ENCODE peak calls at places on chromosomes 4 and X, in seven cellular contexts. One of them, this sample, is unnamed.

GRCh38 chr4:27807207-27807606 is 946.6 kb downstream of the STIM2 start:
- DNase-seq in progenitor cell of endocrine pancreas: no peak
- DNase-seq in gastrocnemius medialis: no peak
- DNase-seq in heart left ventricle: no peak
- DNase-seq in mucosa of descending colon: no peak
- DNase-seq in astrocyte of the spinal cord: peak; percentile 67
- DNase-seq in fibroblast of lung: no peak
- DNase-seq in this sample: no peak

GRCh38 chrX:132831336-132831973 is 127.0 kb downstream of the HS6ST2 start:
- DNase-seq in astrocyte of the spinal cord: no peak
- DNase-seq in fibroblast of lung: no peak
- DNase-seq in progenitor cell of endocrine pancreas: no peak
- DNase-seq in gastrocnemius medialis: no peak
- DNase-seq in mucosa of descending colon: no peak
- DNase-seq in heart left ventricle: no peak
- DNase-seq in this sample: no peak

GRCh38 chr4:30720656-30721352 is 635 bp downstream of the PCDH7 start:
- DNase-seq in gastrocnemius medialis: no peak
- DNase-seq in progenitor cell of endocrine pancreas: no peak
- DNase-seq in mucosa of descending colon: no peak
- DNase-seq in fibroblast of lung: peak; percentile 69
- DNase-seq in heart left ventricle: peak; percentile 46
- DNase-seq in astrocyte of the spinal cord: peak; percentile 53
- DNase-seq in this sample: peak; percentile 54

GRCh38 chr4:96352051-96352517 is 512.2 kb downstream of the PDHA2 start:
- DNase-seq in heart left ventricle: no peak
- DNase-seq in mucosa of descending colon: no peak
- DNase-seq in progenitor cell of endocrine pancreas: no peak
- DNase-seq in fibroblast of lung: peak; percentile 23
- DNase-seq in astrocyte of the spinal cord: peak; percentile 32
- DNase-seq in gastrocnemius medialis: no peak
- DNase-seq in this sample: peak; percentile 10

GRCh38 chrX:95764972-95765451 is 919.6 kb upstream of the DIAPH2 start:
- DNase-seq in fibroblast of lung: peak; percentile 81
- DNase-seq in mucosa of descending colon: no peak
- DNase-seq in astrocyte of the spinal cord: peak; percentile 45
- DNase-seq in gastrocnemius medialis: no peak
- DNase-seq in heart left ventricle: no peak
- DNase-seq in progenitor cell of endocrine pancreas: peak; percentile 11
- DNase-seq in this sample: no peak

GRCh38 chrX:105882581-105883275 is 60.4 kb downstream of the NRK start:
- DNase-seq in astrocyte of the spinal cord: peak; percentile 47
- DNase-seq in gastrocnemius medialis: no peak
- DNase-seq in mucosa of descending colon: no peak
- DNase-seq in fibroblast of lung: peak; percentile 44
- DNase-seq in heart left ventricle: no peak
- DNase-seq in progenitor cell of endocrine pancreas: no peak
- DNase-seq in this sample: no peak

GRCh38 chr4:157804986-157805385 is 367.8 kb downstream of the GASK1B start:
- DNase-seq in gastrocnemius medialis: no peak
- DNase-seq in fibroblast of lung: peak; percentile 1
- DNase-seq in progenitor cell of endocrine pancreas: no peak
- DNase-seq in heart left ventricle: no peak
- DNase-seq in mucosa of descending colon: no peak
- DNase-seq in astrocyte of the spinal cord: peak; percentile 12
- DNase-seq in this sample: no peak

GRCh38 chrX:115939070-115939469 is 231.5 kb upstream of the AGTR2 start:
- DNase-seq in progenitor cell of endocrine pancreas: no peak
- DNase-seq in gastrocnemius medialis: no peak
- DNase-seq in astrocyte of the spinal cord: no peak
- DNase-seq in heart left ventricle: no peak
- DNase-seq in fibroblast of lung: no peak
- DNase-seq in mucosa of descending colon: no peak
- DNase-seq in this sample: no peak

GRCh38 chrX:71181910-71182799 is 37.5 kb downstream of the NLGN3 start:
- DNase-seq in heart left ventricle: peak; percentile 88
- DNase-seq in progenitor cell of endocrine pancreas: peak; percentile 62
- DNase-seq in mucosa of descending colon: peak; percentile 80
- DNase-seq in fibroblast of lung: peak; percentile 98
- DNase-seq in gastrocnemius medialis: peak; percentile 84
- DNase-seq in astrocyte of the spinal cord: peak; percentile 95
- DNase-seq in this sample: peak; percentile 71

GRCh38 chr4:34178476-34178875 is 2065.8 kb downstream of the ARAP2 start:
- DNase-seq in astrocyte of the spinal cord: no peak
- DNase-seq in fibroblast of lung: no peak
- DNase-seq in gastrocnemius medialis: no peak
- DNase-seq in progenitor cell of endocrine pancreas: no peak
- DNase-seq in mucosa of descending colon: no peak
- DNase-seq in heart left ventricle: no peak
- DNase-seq in this sample: no peak

GRCh38 chrX:37825225-37825842 is 22.0 kb downstream of the DYNLT3 start:
- DNase-seq in astrocyte of the spinal cord: peak; percentile 43
- DNase-seq in mucosa of descending colon: no peak
- DNase-seq in heart left ventricle: no peak
- DNase-seq in progenitor cell of endocrine pancreas: peak; percentile 11
- DNase-seq in gastrocnemius medialis: no peak
- DNase-seq in fibroblast of lung: peak; percentile 46
- DNase-seq in this sample: peak; percentile 37

GRCh38 chr4:158033416-158033863 is 139.4 kb downstream of the GASK1B start:
- DNase-seq in progenitor cell of endocrine pancreas: no peak
- DNase-seq in heart left ventricle: no peak
- DNase-seq in fibroblast of lung: peak; percentile 51
- DNase-seq in astrocyte of the spinal cord: peak; percentile 60
- DNase-seq in gastrocnemius medialis: no peak
- DNase-seq in mucosa of descending colon: no peak
- DNase-seq in this sample: no peak

GRCh38 chrX:103585421-103586313 is at the start of gene TCEAL4:
- DNase-seq in fibroblast of lung: peak; percentile 23
- DNase-seq in astrocyte of the spinal cord: no peak
- DNase-seq in mucosa of descending colon: peak; percentile 71
- DNase-seq in progenitor cell of endocrine pancreas: peak; percentile 36
- DNase-seq in heart left ventricle: peak; percentile 54
- DNase-seq in gastrocnemius medialis: peak; percentile 27
- DNase-seq in this sample: peak; percentile 64

GRCh38 chr4:122341906-122342305 is 36.9 kb upstream of the ADAD1 start:
- DNase-seq in progenitor cell of endocrine pancreas: no peak
- DNase-seq in heart left ventricle: no peak
- DNase-seq in mucosa of descending colon: no peak
- DNase-seq in astrocyte of the spinal cord: peak; percentile 63
- DNase-seq in gastrocnemius medialis: no peak
- DNase-seq in fibroblast of lung: peak; percentile 58
- DNase-seq in this sample: no peak

GRCh38 chr4:48602763-48603162 is 112.7 kb downstream of the ZAR1 start:
- DNase-seq in astrocyte of the spinal cord: peak; percentile 22
- DNase-seq in mucosa of descending colon: no peak
- DNase-seq in gastrocnemius medialis: no peak
- DNase-seq in heart left ventricle: no peak
- DNase-seq in progenitor cell of endocrine pancreas: no peak
- DNase-seq in fibroblast of lung: peak; percentile 21
- DNase-seq in this sample: no peak

GRCh38 chr4:137454767-137455166 is 77.5 kb downstream of the PCDH18 start:
- DNase-seq in astrocyte of the spinal cord: no peak
- DNase-seq in gastrocnemius medialis: no peak
- DNase-seq in heart left ventricle: no peak
- DNase-seq in fibroblast of lung: no peak
- DNase-seq in mucosa of descending colon: no peak
- DNase-seq in progenitor cell of endocrine pancreas: no peak
- DNase-seq in this sample: no peak

DNA sequence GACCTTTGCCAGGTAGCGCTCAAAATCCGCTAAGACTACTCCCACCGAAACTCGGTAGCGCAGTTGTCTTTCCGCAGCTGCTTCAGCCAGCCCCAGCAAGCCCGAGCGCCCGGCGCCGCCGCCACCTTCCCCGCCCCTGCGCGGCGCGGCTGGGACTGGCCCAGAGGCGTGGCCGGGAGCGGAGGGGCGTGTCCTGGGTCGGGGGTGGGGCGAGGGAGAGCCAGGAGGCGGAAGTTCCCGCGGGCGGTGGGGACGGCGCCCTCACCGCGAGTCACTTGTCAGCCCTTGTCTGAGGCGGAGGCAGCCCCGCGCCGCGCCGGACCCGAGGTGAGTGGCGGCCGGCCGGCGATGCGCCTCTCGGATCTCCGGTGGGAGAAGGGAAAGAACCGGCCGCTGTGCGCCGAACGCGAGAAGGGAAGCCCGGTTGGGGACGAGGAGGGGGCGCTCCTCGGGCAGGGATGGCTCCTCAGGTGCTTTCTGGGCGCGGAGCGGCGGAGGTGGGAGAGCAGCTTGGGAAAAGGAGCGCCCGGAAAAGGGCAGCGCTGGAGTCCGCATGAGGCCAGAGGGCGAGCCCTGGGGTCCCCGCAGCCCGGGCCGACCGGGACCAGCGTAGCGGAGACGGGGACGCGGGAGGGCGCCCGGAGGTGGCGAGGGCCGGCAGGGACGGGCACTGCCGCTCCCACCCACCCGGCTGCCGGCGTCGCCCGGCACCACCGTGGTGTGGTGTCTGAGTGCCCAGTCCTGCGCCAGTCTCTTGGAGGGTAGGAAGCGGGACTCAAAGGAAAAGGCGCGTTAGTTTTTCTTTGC is at the start of gene PDLIM5:
- DNase-seq in mucosa of descending colon: peak; percentile 95
- DNase-seq in gastrocnemius medialis: peak; percentile 88
- DNase-seq in heart left ventricle: peak; percentile 95
- DNase-seq in fibroblast of lung: peak; percentile 86
- DNase-seq in astrocyte of the spinal cord: peak; percentile 93
- DNase-seq in progenitor cell of endocrine pancreas: peak; percentile 86
- DNase-seq in this sample: peak; percentile 95
- TF ChIP-seq CTCF in mucosa of descending colon: peak; percentile 9
- TF ChIP-seq CTCF in gastrocnemius medialis: no peak
- TF ChIP-seq CTCF in heart left ventricle: no peak
- TF ChIP-seq CTCF in fibroblast of lung: no peak
- TF ChIP-seq CTCF in astrocyte of the spinal cord: no peak
- TF ChIP-seq CTCF in progenitor cell of endocrine pancreas: peak; percentile 13
- TF ChIP-seq CTCF in this sample: no peak

DNA sequence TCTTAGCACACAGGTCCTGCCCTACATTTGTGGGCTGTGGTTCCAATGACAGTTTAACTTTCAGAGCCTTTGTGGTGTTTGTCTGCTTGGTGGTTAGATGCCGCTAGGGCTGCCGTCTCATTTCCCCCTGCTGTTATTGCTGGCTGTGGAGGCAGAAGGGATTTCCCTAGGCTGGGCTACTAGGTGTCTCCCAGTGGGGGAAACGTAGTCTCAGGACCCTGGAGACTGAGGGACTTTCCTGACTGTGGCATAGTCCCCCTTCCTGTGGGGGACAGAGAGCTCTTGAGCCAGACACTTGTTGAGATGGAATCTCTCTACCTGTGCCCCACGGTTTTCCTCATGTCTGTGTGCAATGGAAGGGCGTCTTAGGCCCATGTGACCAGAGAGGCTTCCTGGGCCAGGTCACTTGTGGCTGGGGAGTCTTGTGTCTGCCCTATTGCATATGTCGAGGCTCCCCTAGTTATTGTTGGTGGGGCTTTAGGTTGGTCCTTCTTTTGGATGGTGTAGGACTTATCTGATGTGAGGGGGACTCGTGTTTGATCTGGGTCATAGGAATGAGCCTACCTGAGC is 68.2 kb downstream of the ARHGAP10 start:
- DNase-seq in mucosa of descending colon: no peak
- DNase-seq in astrocyte of the spinal cord: peak; percentile 59
- DNase-seq in progenitor cell of endocrine pancreas: no peak
- DNase-seq in gastrocnemius medialis: no peak
- DNase-seq in fibroblast of lung: no peak
- DNase-seq in heart left ventricle: no peak
- DNase-seq in this sample: no peak
- TF ChIP-seq CTCF in mucosa of descending colon: no peak
- TF ChIP-seq CTCF in astrocyte of the spinal cord: no peak
- TF ChIP-seq CTCF in progenitor cell of endocrine pancreas: no peak
- TF ChIP-seq CTCF in gastrocnemius medialis: no peak
- TF ChIP-seq CTCF in fibroblast of lung: no peak
- TF ChIP-seq CTCF in heart left ventricle: no peak
- TF ChIP-seq CTCF in this sample: no peak

GRCh38 chrX:46572295-46572936 is 1.1 kb upstream of the CHST7 start:
- DNase-seq in fibroblast of lung: no peak
- DNase-seq in gastrocnemius medialis: no peak
- DNase-seq in progenitor cell of endocrine pancreas: no peak
- DNase-seq in astrocyte of the spinal cord: no peak
- DNase-seq in heart left ventricle: no peak
- DNase-seq in mucosa of descending colon: no peak
- DNase-seq in this sample: no peak
- TF ChIP-seq CTCF in fibroblast of lung: peak; percentile 4
- TF ChIP-seq CTCF in gastrocnemius medialis: no peak
- TF ChIP-seq CTCF in progenitor cell of endocrine pancreas: no peak
- TF ChIP-seq CTCF in astrocyte of the spinal cord: no peak
- TF ChIP-seq CTCF in heart left ventricle: no peak
- TF ChIP-seq CTCF in mucosa of descending colon: no peak
- TF ChIP-seq CTCF in this sample: no peak

DNA sequence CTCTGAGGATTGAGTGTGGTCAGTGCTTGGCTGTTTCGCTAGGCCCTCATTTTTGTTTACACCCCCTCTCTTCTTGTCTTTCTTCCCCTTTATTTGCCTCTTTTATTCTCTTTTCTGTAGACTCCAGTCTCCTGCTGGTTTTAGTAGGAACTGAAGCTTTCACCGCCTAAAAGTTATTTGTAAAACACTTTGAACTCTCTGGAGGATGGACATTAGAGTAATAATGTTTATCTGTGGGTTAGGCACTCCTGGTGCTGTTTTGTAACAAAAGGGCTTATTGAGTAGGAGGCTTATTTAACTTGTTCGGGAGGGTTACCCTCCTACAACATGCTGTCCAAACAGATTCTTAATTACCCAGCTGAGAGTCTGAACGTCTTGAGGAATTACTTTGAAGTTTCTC is 1.6 kb upstream of the ARHGAP10 start:
- DNase-seq in gastrocnemius medialis: no peak
- DNase-seq in astrocyte of the spinal cord: peak; percentile 33
- DNase-seq in progenitor cell of endocrine pancreas: no peak
- DNase-seq in mucosa of descending colon: no peak
- DNase-seq in heart left ventricle: no peak
- DNase-seq in fibroblast of lung: no peak
- DNase-seq in this sample: no peak
- TF ChIP-seq CTCF in gastrocnemius medialis: no peak
- TF ChIP-seq CTCF in astrocyte of the spinal cord: peak; percentile 16
- TF ChIP-seq CTCF in progenitor cell of endocrine pancreas: no peak
- TF ChIP-seq CTCF in mucosa of descending colon: no peak
- TF ChIP-seq CTCF in heart left ventricle: no peak
- TF ChIP-seq CTCF in fibroblast of lung: peak; percentile 17
- TF ChIP-seq CTCF in this sample: no peak

DNA sequence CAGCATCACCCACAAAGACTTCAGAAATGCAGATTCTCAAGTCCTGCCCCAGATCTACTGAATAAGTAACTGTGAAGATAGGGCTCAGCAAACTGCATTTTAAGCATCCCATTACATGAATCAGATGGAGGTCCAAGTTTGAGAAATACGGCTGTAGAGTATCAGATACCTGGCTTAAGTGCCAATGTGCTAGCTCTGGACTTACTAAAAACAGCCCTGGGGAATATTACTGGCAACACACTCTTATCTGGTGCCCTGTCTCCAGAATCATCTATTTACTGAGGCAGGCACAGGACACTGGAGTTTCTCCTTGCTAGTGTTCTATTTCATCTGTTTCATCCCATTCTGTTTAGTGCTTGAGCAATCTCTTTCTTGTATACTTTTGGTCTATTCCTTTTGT is 105.1 kb downstream of the SPOCK3 start:
- DNase-seq in gastrocnemius medialis: no peak
- DNase-seq in astrocyte of the spinal cord: no peak
- DNase-seq in fibroblast of lung: no peak
- DNase-seq in progenitor cell of endocrine pancreas: no peak
- DNase-seq in heart left ventricle: no peak
- DNase-seq in mucosa of descending colon: no peak
- DNase-seq in this sample: no peak
- TF ChIP-seq CTCF in gastrocnemius medialis: no peak
- TF ChIP-seq CTCF in astrocyte of the spinal cord: no peak
- TF ChIP-seq CTCF in fibroblast of lung: no peak
- TF ChIP-seq CTCF in progenitor cell of endocrine pancreas: no peak
- TF ChIP-seq CTCF in heart left ventricle: no peak
- TF ChIP-seq CTCF in mucosa of descending colon: no peak
- TF ChIP-seq CTCF in this sample: no peak

This sample was measured in nephron progenitor cell.